ENCODE peak calls at places on chromosome 18, in six cellular contexts. J is Calu3, B is T-helper 2 cell, F is iris pigment epithelial cell, N is iPS DF 19.7, C is aorta. W is an unnamed sample.

GRCh38 chr18:35573531-35573930 is 8.0 kb upstream of the GALNT1 start:
- DNase-seq in J (no peak), B (no peak), F (no peak), N (no peak), C (no peak), W (peak)

GRCh38 chr18:3329471-3329870 is 67.5 kb downstream of the MYL12B start:
- DNase-seq in J (no peak), B (no peak), F (no peak), N (peak), C (no peak), W (no peak)

GRCh38 chr18:73283032-73283431 is 415.2 kb upstream of the NETO1 start:
- DNase-seq in J (no peak), B (no peak), F (peak), N (no peak), C (no peak), W (no peak)

GRCh38 chr18:41347057-41347456 is 608.0 kb upstream of the PIK3C3 start:
- DNase-seq in J (no peak), B (no peak), F (peak), N (no peak), C (no peak), W (no peak)

GRCh38 chr18:62999392-62999791 is 284.1 kb downstream of the PHLPP1 start:
- DNase-seq in J (peak), B (no peak), F (peak), N (no peak), C (peak), W (no peak)

GRCh38 chr18:70442933-70443332 is 154.1 kb downstream of the SOCS6 start:
- DNase-seq in J (no peak), B (no peak), F (no peak), N (no peak), C (no peak), W (no peak)

GRCh38 chr18:3218817-3219216 is 951 bp downstream of the MYOM1 start:
- DNase-seq in J (no peak), B (no peak), F (no peak), N (no peak), C (no peak), W (no peak)

GRCh38 chr18:29838556-29838955 is 1204.0 kb downstream of the DSC3 start:
- DNase-seq in J (no peak), B (no peak), F (no peak), N (no peak), C (no peak), W (no peak)

GRCh38 chr18:3793545-3793944 is 343.6 kb downstream of the TGIF1 start:
- DNase-seq in J (no peak), B (no peak), F (peak), N (no peak), C (no peak), W (no peak)

GRCh38 chr18:60978338-60978737 is 354.9 kb upstream of the CDH20 start:
- DNase-seq in J (no peak), B (no peak), F (peak), N (no peak), C (no peak), W (no peak)

GRCh38 chr18:31450409-31450808 is 2.9 kb downstream of the DSG3 start:
- DNase-seq in J (no peak), B (no peak), F (no peak), N (no peak), C (no peak), W (no peak)

GRCh38 chr18:10715791-10716190 is 190.0 kb downstream of the NAPG start:
- DNase-seq in J (peak), B (no peak), F (peak), N (no peak), C (peak), W (no peak)